ENCODE peak calls at places on chromosomes 5 and 9, in ten cellular contexts. G, N, E, Y, L, T, X, K, Z and I are unnamed samples.

GRCh38 chr9:105245720-105246161 is 1.3 kb downstream of the SLC44A1 start:
- DNase-seq in Y (no peak), N (no peak), G (no peak), K (no peak), T (no peak), Z (no peak), X (no peak), E (no peak), L (no peak), I (no peak)

GRCh38 chr9:123371228-123371584 is 15.2 kb downstream of the CRB2 start:
- DNase-seq in G (no peak), L (no peak), K (no peak), T (no peak), E (no peak), N (no peak), Z (no peak), X (no peak), Y (no peak), I (no peak)

GRCh38 chr5:60586307-60586901 is 113.6 kb downstream of the DEPDC1B start:
- DNase-seq in G (peak; percentile 14), T (no peak), K (no peak), N (no peak), E (no peak), Y (no peak), Z (peak; percentile 6), X (no peak), L (peak; percentile 29), I (no peak)

GRCh38 chr5:116525680-116526079 is 48.9 kb downstream of the SEMA6A start:
- DNase-seq in N (no peak), G (no peak), Y (peak; percentile 56), Z (no peak), L (no peak), E (no peak), K (no peak), T (no peak), X (no peak), I (no peak)

GRCh38 chr5:124651663-124652513 is 94.6 kb downstream of the ZNF608 start:
- DNase-seq in X (peak; percentile 83), L (no peak), T (peak; percentile 74), G (peak; percentile 63), Y (peak; percentile 86), Z (peak; percentile 87), N (no peak), K (no peak), E (peak; percentile 77), I (peak; percentile 86)

GRCh38 chr5:155729684-155730059 is 597.3 kb upstream of the SGCD start:
- DNase-seq in G (no peak), X (no peak), L (no peak), T (no peak), Z (no peak), N (no peak), K (peak; percentile 11), E (no peak), Y (no peak), I (no peak)

GRCh38 chr5:142782976-142783539 is 12.9 kb downstream of the ARHGAP26 start:
- DNase-seq in K (no peak), G (no peak), Y (no peak), X (peak; percentile 55), N (no peak), Z (no peak), L (no peak), T (no peak), E (no peak), I (no peak)

GRCh38 chr5:78905084-78905938 is 79.8 kb downstream of the ARSB start:
- DNase-seq in E (no peak), X (no peak), L (no peak), Y (no peak), K (no peak), Z (no peak), G (peak; percentile 36), T (no peak), N (no peak), I (no peak)

GRCh38 chr5:68722357-68722756 is 371.5 kb upstream of the SLC30A5 start:
- DNase-seq in Y (no peak), K (no peak), T (no peak), X (no peak), L (no peak), N (no peak), G (no peak), E (no peak), Z (no peak), I (no peak)